ENCODE peak calls at places on chromosomes 16 and 17, in four cellular contexts. N, O, R and Q are unnamed samples.

GRCh38 chr17:1447061-1447460 is 9.0 kb downstream of the CRK start:
- DNase-seq in O (no peak), N (no peak), R (no peak), Q (no peak)

GRCh38 chr17:79913896-79914812 is 74.9 kb upstream of the CBX4 start:
- DNase-seq in N (no peak), R (no peak), O (no peak), Q (no peak)

GRCh38 chr16:12675852-12676251 is 127.8 kb downstream of the CPPED1 start:
- DNase-seq in R (peak; percentile 8), O (no peak), N (no peak), Q (no peak)

GRCh38 chr16:3577302-3577752 is at the start of gene NLRC3:
- DNase-seq in O (no peak), N (no peak), R (no peak), Q (no peak)

GRCh38 chr16:79599837-79600635 is 501 bp downstream of the MAF start:
- DNase-seq in R (peak; percentile 54), O (peak; percentile 64), N (peak; percentile 73), Q (peak; percentile 49)

GRCh38 chr16:3798827-3799226 is 81.5 kb upstream of the TRAP1 start:
- DNase-seq in N (no peak), O (no peak), R (no peak), Q (no peak)

GRCh38 chr16:50666658-50667496 is 14.2 kb downstream of the SNX20 start:
- DNase-seq in R (no peak), O (no peak), N (no peak), Q (no peak)

GRCh38 chr17:57257911-57258885 is 1.9 kb downstream of the MSI2 start:
- DNase-seq in O (peak; percentile 35), R (no peak), N (no peak), Q (no peak)

GRCh38 chr17:79844869-79845600 is 5.8 kb upstream of the CBX4 start:
- DNase-seq in R (no peak), N (peak; percentile 62), O (peak; percentile 78), Q (peak; percentile 63)

GRCh38 chr16:30350134-30350871 is 4.8 kb downstream of the CD2BP2 start:
- DNase-seq in O (no peak), N (no peak), R (no peak), Q (no peak)